ENCODE peak calls at places on chromosomes 11 and 22, in ten cellular contexts. P is pancreas, N is A549, H is breast epithelium, Y is fibroblast of lung, I is HepG2, G is tibial artery, X is psoas muscle, K is HCT116, D is stomach. R is an unnamed sample.
A peak's percentile ranks its signal among the peaks of the same experiment; 100 is the strongest.

GRCh38 chr11:87432006-87432405 is 394.3 kb downstream of the TMEM135 start:
- DNase-seq in P (no peak), N (no peak), H (no peak), Y (peak; percentile 59), I (no peak), G (no peak), X (no peak), K (no peak), D (no peak), R (no peak)

GRCh38 chr11:110505514-110506284 is 76.0 kb downstream of the FDX1 start:
- DNase-seq in P (no peak), N (no peak), H (no peak), Y (no peak), I (no peak), G (no peak), X (peak; percentile 72), K (no peak), D (no peak), R (no peak)

GRCh38 chr11:114586797-114587196 is 8.8 kb downstream of the NXPE4 start:
- DNase-seq in P (no peak), N (no peak), H (no peak), Y (no peak), I (no peak), G (no peak), X (no peak), K (no peak), D (no peak), R (no peak)

GRCh38 chr22:48803171-48803992 is 1024.3 kb downstream of the BRD1 start:
- DNase-seq in P (no peak), N (no peak), H (no peak), Y (no peak), I (no peak), G (no peak), X (no peak), K (no peak), D (no peak), R (no peak)

GRCh38 chr11:6627762-6628241 is 8.6 kb upstream of the TPP1 start:
- DNase-seq in P (no peak), N (no peak), H (no peak), Y (no peak), I (no peak), G (no peak), X (no peak), K (no peak), D (no peak), R (no peak)

GRCh38 chr11:124150684-124151083 is 32.5 kb upstream of the OR10D3 start:
- DNase-seq in P (no peak), N (no peak), H (no peak), Y (no peak), I (no peak), G (no peak), X (no peak), K (no peak), D (no peak), R (no peak)

GRCh38 chr11:73662445-73663157 is 16.2 kb downstream of the PLEKHB1 start:
- DNase-seq in P (no peak), N (no peak), H (no peak), Y (no peak), I (no peak), G (no peak), X (no peak), K (no peak), D (no peak), R (no peak)

GRCh38 chr11:113278481-113278880 is 35.9 kb upstream of the TTC12 start:
- DNase-seq in P (no peak), N (no peak), H (no peak), Y (no peak), I (no peak), G (no peak), X (no peak), K (no peak), D (no peak), R (no peak)

GRCh38 chr11:6418958-6419611 is at the start of gene APBB1:
- DNase-seq in P (peak; percentile 75), N (peak; percentile 62), H (no peak), Y (peak; percentile 54), I (no peak), G (peak; percentile 49), X (peak; percentile 84), K (no peak), D (peak; percentile 67), R (peak; percentile 75)

GRCh38 chr22:42111798-42112197 is 18.8 kb downstream of the CYP2D6 start:
- DNase-seq in P (no peak), N (no peak), H (no peak), Y (no peak), I (no peak), G (no peak), X (no peak), K (no peak), D (no peak), R (no peak)

GRCh38 chr22:40592352-40593113 is 44.0 kb downstream of the MRTFA start:
- DNase-seq in P (no peak), N (no peak), H (no peak), Y (no peak), I (no peak), G (no peak), X (no peak), K (no peak), D (no peak), R (no peak)

GRCh38 chr11:84390441-84391078 is 1104.4 kb upstream of the CCDC90B start:
- DNase-seq in P (no peak), N (no peak), H (no peak), Y (no peak), I (no peak), G (no peak), X (no peak), K (no peak), D (no peak), R (no peak)
- TF ChIP-seq CTCF in P (no peak), N (no peak), H (no peak), Y (no peak), I (no peak), G (no peak), X (no peak), K (no peak), D (no peak), R (peak; percentile 20)

GRCh38 chr22:37817705-37818311 is 5.4 kb upstream of the GALR3 start:
- DNase-seq in P (peak; percentile 93), N (peak; percentile 69), H (peak; percentile 84), Y (peak; percentile 78), I (peak; percentile 86), G (peak; percentile 82), X (peak; percentile 91), K (no peak), D (peak; percentile 89), R (peak; percentile 91)
- H3K4me3 ChIP-seq in P (no peak overlapping the region), N (peak overlapping the region; percentile 29), H (peak overlapping the region; percentile 65), Y (peak overlapping the region; percentile 10), I (peak overlapping the region; percentile 63), G (peak overlapping the region; percentile 51), X (peak overlapping the region; percentile 60), K (no peak overlapping the region), D (peak overlapping the region; percentile 42), R (no peak overlapping the region)

GRCh38 chr22:47366026-47366767 is 603.7 kb downstream of the TBC1D22A start:
- DNase-seq in P (no peak), N (no peak), H (peak; percentile 36), Y (no peak), I (no peak), G (no peak), X (no peak), K (no peak), D (peak; percentile 20), R (peak; percentile 17)

GRCh38 chr22:47357086-47357485 is 594.6 kb downstream of the TBC1D22A start:
- DNase-seq in P (peak; percentile 25), N (no peak), H (no peak), Y (no peak), I (no peak), G (no peak), X (no peak), K (no peak), D (no peak), R (no peak)

GRCh38 chr22:47356433-47357011 is 594.1 kb downstream of the TBC1D22A start:
- DNase-seq in P (no peak), N (no peak), H (no peak), Y (no peak), I (no peak), G (no peak), X (peak; percentile 21), K (no peak), D (peak; percentile 15), R (no peak)

GRCh38 chr22:47357493-47357892 is 595.0 kb downstream of the TBC1D22A start:
- DNase-seq in P (no peak), N (no peak), H (no peak), Y (no peak), I (no peak), G (no peak), X (no peak), K (no peak), D (no peak), R (no peak)

DNA sequence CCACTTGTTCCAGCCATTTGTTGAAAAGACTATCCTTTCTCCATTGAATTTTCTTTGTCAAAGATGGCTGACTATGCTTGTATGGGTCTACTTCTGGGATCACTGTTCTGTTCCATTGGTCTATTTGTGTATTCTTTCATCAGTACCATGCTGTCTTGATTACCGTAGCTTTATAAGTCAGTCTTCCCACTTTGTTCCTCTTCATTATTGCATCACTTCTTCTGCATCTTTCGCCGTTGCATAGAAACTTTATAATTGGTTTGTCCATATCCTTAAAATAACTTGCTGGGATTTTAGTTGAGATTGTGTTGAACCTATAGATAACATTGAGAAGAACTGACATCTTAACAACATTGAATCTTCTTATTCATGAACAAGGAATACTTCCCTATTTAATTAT is 598.8 kb downstream of the TBC1D22A start:
- DNase-seq in P (no peak), N (no peak), H (no peak), Y (no peak), I (no peak), G (no peak), X (no peak), K (no peak), D (no peak), R (no peak)
- H3K9me3 ChIP-seq in P (no peaks in the 10 kb centered on the region), N (peaks cover 8% of the 10 kb centered on the region), H (peaks cover 3% of the 10 kb centered on the region), Y (no peaks in the 10 kb centered on the region), I (peaks cover 11% of the 10 kb centered on the region), G (peaks cover 14% of the 10 kb centered on the region), X (peaks cover 8% of the 10 kb centered on the region), K (no peaks in the 10 kb centered on the region), D (peaks cover 20% of the 10 kb centered on the region), R (peaks cover 3% of the 10 kb centered on the region)

GRCh38 chr11:65888163-65888814 is at the start of gene FIBP:
- DNase-seq in P (peak; percentile 99), N (peak; percentile 97), H (peak; percentile 99), Y (peak; percentile 97), I (peak; percentile 90), G (peak; percentile 97), X (peak; percentile 99), K (peak; percentile 91), D (peak; percentile 98), R (peak; percentile 98)

GRCh38 chr11:65890324-65891179 is at the start of gene CCDC85B:
- DNase-seq in P (peak; percentile 99), N (peak; percentile 94), H (peak; percentile 98), Y (peak; percentile 97), I (peak; percentile 84), G (peak; percentile 99), X (peak; percentile 99), K (peak; percentile 84), D (peak; percentile 99), R (peak; percentile 96)

GRCh38 chr11:65892661-65893317 is 2.3 kb downstream of the CCDC85B start:
- DNase-seq in P (peak; percentile 48), N (no peak), H (no peak), Y (no peak), I (no peak), G (no peak), X (no peak), K (no peak), D (no peak), R (no peak)

GRCh38 chr11:65894034-65894591 is 3.6 kb downstream of the CCDC85B start:
- DNase-seq in P (peak; percentile 62), N (no peak), H (no peak), Y (no peak), I (no peak), G (no peak), X (no peak), K (no peak), D (no peak), R (no peak)

GRCh38 chr11:65891180-65892136 is 985 bp downstream of the CCDC85B start:
- DNase-seq in P (peak; percentile 81), N (peak; percentile 43), H (no peak), Y (peak; percentile 37), I (peak; percentile 78), G (peak; percentile 46), X (peak; percentile 74), K (no peak), D (no peak), R (no peak)
- TF ChIP-seq CTCF in P (no peak), N (peak; percentile 33), H (no peak), Y (peak; percentile 7), I (peak; percentile 88), G (no peak), X (peak; percentile 11), K (no peak), D (no peak), R (no peak)